ENCODE peak calls at places on chromosomes 2 and 18, in five cellular contexts. One of them, this sample, is unnamed.

GRCh38 chr18:37612941-37613340 is 47.3 kb upstream of the CELF4 start:
- DNase-seq in suprapubic skin: no peak
- DNase-seq in NB4: no peak
- DNase-seq in HCT116: no peak
- DNase-seq in ascending aorta: no peak
- DNase-seq in this sample: no peak

GRCh38 chr2:18253686-18254197 is 306.7 kb downstream of the RDH14 start:
- DNase-seq in suprapubic skin: no peak
- DNase-seq in NB4: no peak
- DNase-seq in HCT116: no peak
- DNase-seq in ascending aorta: no peak
- DNase-seq in this sample: no peak

GRCh38 chr2:238475571-238475970 is 48.8 kb downstream of the ASB1 start:
- DNase-seq in suprapubic skin: no peak
- DNase-seq in NB4: no peak
- DNase-seq in HCT116: no peak
- DNase-seq in ascending aorta: no peak
- DNase-seq in this sample: no peak

GRCh38 chr18:79583426-79583825 is 96.2 kb upstream of the CTDP1 start:
- DNase-seq in suprapubic skin: peak
- DNase-seq in NB4: no peak
- DNase-seq in HCT116: no peak
- DNase-seq in ascending aorta: no peak
- DNase-seq in this sample: no peak

GRCh38 chr2:119746836-119747235 is 12.9 kb upstream of the PTPN4 start:
- DNase-seq in suprapubic skin: no peak
- DNase-seq in NB4: no peak
- DNase-seq in HCT116: no peak
- DNase-seq in ascending aorta: no peak
- DNase-seq in this sample: no peak

GRCh38 chr18:2997846-2998599 is 14.9 kb downstream of the LPIN2 start:
- DNase-seq in suprapubic skin: no peak
- DNase-seq in NB4: no peak
- DNase-seq in HCT116: no peak
- DNase-seq in ascending aorta: no peak
- DNase-seq in this sample: no peak

GRCh38 chr18:76757343-76757742 is 65.0 kb upstream of the ZNF236 start:
- DNase-seq in suprapubic skin: no peak
- DNase-seq in NB4: no peak
- DNase-seq in HCT116: no peak
- DNase-seq in ascending aorta: no peak
- DNase-seq in this sample: no peak

GRCh38 chr18:9823805-9824473 is 61.8 kb upstream of the TXNDC2 start:
- DNase-seq in suprapubic skin: no peak
- DNase-seq in NB4: no peak
- DNase-seq in HCT116: no peak
- DNase-seq in ascending aorta: no peak
- DNase-seq in this sample: no peak

GRCh38 chr2:196983934-196984333 is 57.4 kb upstream of the PGAP1 start:
- DNase-seq in suprapubic skin: no peak
- DNase-seq in NB4: peak
- DNase-seq in HCT116: no peak
- DNase-seq in ascending aorta: no peak
- DNase-seq in this sample: no peak

GRCh38 chr18:45688834-45689233 is 35.1 kb upstream of the SLC14A1 start:
- DNase-seq in suprapubic skin: no peak
- DNase-seq in NB4: peak
- DNase-seq in HCT116: no peak
- DNase-seq in ascending aorta: no peak
- DNase-seq in this sample: no peak

GRCh38 chr2:63257473-63257872 is 206.8 kb downstream of the OTX1 start:
- DNase-seq in suprapubic skin: no peak
- DNase-seq in NB4: peak
- DNase-seq in HCT116: no peak
- DNase-seq in ascending aorta: no peak
- DNase-seq in this sample: peak

GRCh38 chr2:207226243-207226642 is 60.5 kb upstream of the KLF7 start:
- DNase-seq in suprapubic skin: no peak
- DNase-seq in NB4: no peak
- DNase-seq in HCT116: no peak
- DNase-seq in ascending aorta: no peak
- DNase-seq in this sample: no peak

GRCh38 chr2:12870692-12871091 is 154.0 kb downstream of the TRIB2 start:
- DNase-seq in suprapubic skin: no peak
- DNase-seq in NB4: no peak
- DNase-seq in HCT116: no peak
- DNase-seq in ascending aorta: no peak
- DNase-seq in this sample: no peak

GRCh38 chr2:174246944-174247381 is 1.4 kb downstream of the OLA1 start:
- DNase-seq in suprapubic skin: no peak
- DNase-seq in NB4: no peak
- DNase-seq in HCT116: no peak
- DNase-seq in ascending aorta: no peak
- DNase-seq in this sample: no peak

GRCh38 chr2:233408366-233409285 is 54.3 kb downstream of the DGKD start:
- DNase-seq in suprapubic skin: peak
- DNase-seq in NB4: no peak
- DNase-seq in HCT116: no peak
- DNase-seq in ascending aorta: no peak
- DNase-seq in this sample: no peak

GRCh38 chr2:15963977-15964670 is 23.8 kb downstream of the MYCN start:
- DNase-seq in suprapubic skin: no peak
- DNase-seq in NB4: no peak
- DNase-seq in HCT116: no peak
- DNase-seq in ascending aorta: no peak
- DNase-seq in this sample: no peak

GRCh38 chr2:9392895-9393757 is 30.2 kb downstream of the ITGB1BP1 start:
- DNase-seq in suprapubic skin: no peak
- DNase-seq in NB4: peak
- DNase-seq in HCT116: no peak
- DNase-seq in ascending aorta: no peak
- DNase-seq in this sample: no peak

GRCh38 chr18:23450022-23450421 is 3.1 kb upstream of the RIOK3 start:
- DNase-seq in suprapubic skin: no peak
- DNase-seq in NB4: no peak
- DNase-seq in HCT116: no peak
- DNase-seq in ascending aorta: no peak
- DNase-seq in this sample: no peak

GRCh38 chr2:167783266-167784070 is 463.9 kb downstream of the STK39 start:
- DNase-seq in suprapubic skin: no peak
- DNase-seq in NB4: no peak
- DNase-seq in HCT116: no peak
- DNase-seq in ascending aorta: no peak
- DNase-seq in this sample: no peak

GRCh38 chr2:219000569-219000960 is 7.3 kb upstream of the CRYBA2 start:
- DNase-seq in suprapubic skin: no peak
- DNase-seq in NB4: no peak
- DNase-seq in HCT116: no peak
- DNase-seq in ascending aorta: no peak
- DNase-seq in this sample: no peak

GRCh38 chr2:151261240-151261976 is at the start of gene RBM43:
- DNase-seq in suprapubic skin: peak
- DNase-seq in NB4: peak
- DNase-seq in HCT116: peak
- DNase-seq in ascending aorta: peak
- DNase-seq in this sample: peak
- TF ChIP-seq CTCF in suprapubic skin: no peak
- TF ChIP-seq CTCF in NB4: no peak
- TF ChIP-seq CTCF in HCT116: no peak
- TF ChIP-seq CTCF in ascending aorta: no peak
- TF ChIP-seq CTCF in this sample: no peak

GRCh38 chr2:68737717-68738116 is 3.1 kb downstream of the ARHGAP25 start:
- DNase-seq in suprapubic skin: no peak
- DNase-seq in NB4: peak
- DNase-seq in HCT116: no peak
- DNase-seq in ascending aorta: no peak
- DNase-seq in this sample: peak
- TF ChIP-seq CTCF in suprapubic skin: no peak
- TF ChIP-seq CTCF in NB4: no peak
- TF ChIP-seq CTCF in HCT116: no peak
- TF ChIP-seq CTCF in ascending aorta: no peak
- TF ChIP-seq CTCF in this sample: no peak

DNA sequence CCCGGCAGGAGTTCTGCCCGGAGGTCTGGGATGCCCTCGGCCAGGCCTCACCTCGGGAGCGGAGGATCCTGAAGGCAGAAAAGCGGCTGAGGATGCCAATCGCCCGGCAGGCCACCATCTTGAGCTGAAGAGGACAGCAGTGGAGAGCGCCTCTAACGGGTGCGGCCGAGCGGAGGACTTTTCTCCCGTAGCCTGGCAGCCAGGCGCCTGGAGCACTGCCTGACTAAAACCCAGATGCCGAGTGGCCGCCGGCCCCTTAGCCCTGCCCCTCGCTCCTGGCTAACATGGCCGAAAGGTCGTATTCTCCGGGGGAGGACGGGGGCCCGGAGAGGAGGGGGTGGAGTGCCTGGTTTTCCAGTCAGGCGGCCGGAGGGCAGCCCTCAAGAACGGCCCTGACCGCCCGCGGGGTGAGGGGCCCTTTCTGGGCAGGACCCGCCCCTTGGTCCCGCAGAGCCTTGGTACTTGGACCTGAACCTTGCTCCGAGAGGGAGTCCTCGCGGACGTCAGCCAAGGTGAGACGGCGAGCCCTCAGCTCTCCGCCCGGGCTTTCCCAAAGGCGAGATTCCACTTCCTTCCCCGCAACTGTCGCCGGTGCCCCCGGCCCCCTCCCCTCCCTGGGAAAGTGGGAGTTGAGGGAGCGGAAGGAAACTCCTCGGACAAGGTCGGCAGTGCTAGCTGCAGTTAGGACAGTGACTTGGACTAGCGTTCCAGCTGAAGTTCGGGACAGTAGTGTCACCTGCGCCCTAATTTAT is at the start of the genes HADHA and HADHB:
- DNase-seq in suprapubic skin: peak
- DNase-seq in NB4: peak
- DNase-seq in HCT116: peak
- DNase-seq in ascending aorta: peak
- DNase-seq in this sample: peak
- TF ChIP-seq CTCF in suprapubic skin: no peak
- TF ChIP-seq CTCF in NB4: peak
- TF ChIP-seq CTCF in HCT116: peak
- TF ChIP-seq CTCF in ascending aorta: peak
- TF ChIP-seq CTCF in this sample: peak

DNA sequence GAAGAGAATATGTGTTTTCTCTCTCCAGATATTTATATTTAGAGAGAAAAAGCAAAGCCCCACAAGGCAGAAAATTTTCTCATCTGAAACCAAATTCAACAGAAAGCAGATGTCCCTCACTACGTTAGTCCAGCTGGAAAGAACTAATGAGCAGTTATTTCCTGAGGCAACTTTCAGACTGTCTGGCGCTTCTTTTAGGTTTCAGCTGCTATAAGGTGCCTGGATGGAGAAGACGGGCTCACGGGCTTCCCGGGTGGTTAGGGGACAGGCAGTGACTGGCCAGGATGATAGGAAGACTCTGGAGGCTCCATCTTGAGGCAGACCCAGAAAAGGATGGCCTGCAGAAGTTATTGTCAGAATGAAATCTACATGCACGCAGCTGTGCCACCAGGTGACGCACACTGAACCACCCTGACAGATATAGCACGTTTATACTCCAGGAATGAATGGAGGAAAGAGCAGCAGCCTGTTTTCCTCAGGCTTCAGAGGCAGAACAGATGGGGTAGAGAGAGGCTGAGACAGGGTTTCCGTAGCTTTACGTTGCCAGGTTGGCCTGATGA is 50.7 kb downstream of the MRPL35 start:
- DNase-seq in suprapubic skin: no peak
- DNase-seq in NB4: no peak
- DNase-seq in HCT116: no peak
- DNase-seq in ascending aorta: no peak
- DNase-seq in this sample: no peak
- TF ChIP-seq CTCF in suprapubic skin: no peak
- TF ChIP-seq CTCF in NB4: no peak
- TF ChIP-seq CTCF in HCT116: no peak
- TF ChIP-seq CTCF in ascending aorta: peak
- TF ChIP-seq CTCF in this sample: peak

GRCh38 chr2:166451451-166451850 is 42.6 kb downstream of the SCN7A start:
- DNase-seq in suprapubic skin: no peak
- DNase-seq in NB4: no peak
- DNase-seq in HCT116: no peak
- DNase-seq in ascending aorta: no peak
- DNase-seq in this sample: no peak
- TF ChIP-seq CTCF in suprapubic skin: no peak
- TF ChIP-seq CTCF in NB4: no peak
- TF ChIP-seq CTCF in HCT116: no peak
- TF ChIP-seq CTCF in ascending aorta: no peak
- TF ChIP-seq CTCF in this sample: no peak

GRCh38 chr18:68399721-68400120 is 315.2 kb downstream of the TMX3 start:
- DNase-seq in suprapubic skin: no peak
- DNase-seq in NB4: no peak
- DNase-seq in HCT116: no peak
- DNase-seq in ascending aorta: no peak
- DNase-seq in this sample: no peak

GRCh38 chr18:68391801-68392200 is 323.1 kb downstream of the TMX3 start:
- DNase-seq in suprapubic skin: no peak
- DNase-seq in NB4: no peak
- DNase-seq in HCT116: no peak
- DNase-seq in ascending aorta: no peak
- DNase-seq in this sample: no peak

GRCh38 chr18:68397241-68398035 is 317.5 kb downstream of the TMX3 start:
- DNase-seq in suprapubic skin: no peak
- DNase-seq in NB4: no peak
- DNase-seq in HCT116: no peak
- DNase-seq in ascending aorta: no peak
- DNase-seq in this sample: no peak

DNA sequence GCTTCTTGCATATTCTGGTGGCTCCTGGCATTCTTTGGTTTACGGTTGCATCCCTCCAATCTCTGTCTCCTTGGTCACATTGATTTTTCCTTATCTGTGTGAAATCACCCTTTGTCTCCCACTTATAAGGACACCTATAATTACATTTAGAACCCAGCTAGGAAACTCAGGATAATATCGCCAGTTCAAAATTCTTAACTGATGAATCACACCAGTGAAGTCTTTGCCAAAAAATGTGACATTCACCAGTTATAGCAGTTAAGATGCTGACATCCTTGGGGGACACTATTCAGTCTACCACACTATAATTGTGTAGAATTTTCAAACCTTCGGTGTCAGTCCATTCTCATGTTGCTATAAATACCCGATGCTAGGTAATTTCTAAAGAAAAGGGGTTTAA is 320.2 kb downstream of the TMX3 start:
- DNase-seq in suprapubic skin: no peak
- DNase-seq in NB4: no peak
- DNase-seq in HCT116: no peak
- DNase-seq in ascending aorta: no peak
- DNase-seq in this sample: no peak
- TF ChIP-seq CTCF in suprapubic skin: no peak
- TF ChIP-seq CTCF in NB4: no peak
- TF ChIP-seq CTCF in HCT116: no peak
- TF ChIP-seq CTCF in ascending aorta: no peak
- TF ChIP-seq CTCF in this sample: no peak

DNA sequence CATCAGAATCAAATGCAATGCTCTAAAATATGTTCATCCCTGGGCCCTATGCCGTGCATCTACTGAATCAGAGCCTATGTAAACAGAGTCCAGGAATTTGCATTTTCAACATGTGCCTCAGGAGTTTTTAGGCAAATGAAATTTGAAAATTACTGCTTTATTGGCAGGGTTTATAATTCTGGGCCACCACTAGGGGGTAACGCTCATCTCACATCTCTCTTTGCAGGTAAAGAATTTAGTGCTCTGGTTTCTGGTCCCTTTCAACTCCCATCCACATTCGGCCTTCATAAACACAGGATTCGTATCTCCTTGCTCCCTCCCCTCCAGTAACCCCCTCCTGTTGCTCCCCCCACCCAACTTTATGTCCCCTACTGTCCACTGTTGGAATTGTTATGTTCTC is 49.3 kb downstream of the LYPD6B start:
- DNase-seq in suprapubic skin: no peak
- DNase-seq in NB4: peak
- DNase-seq in HCT116: no peak
- DNase-seq in ascending aorta: no peak
- DNase-seq in this sample: no peak
- TF ChIP-seq CTCF in suprapubic skin: no peak
- TF ChIP-seq CTCF in NB4: peak
- TF ChIP-seq CTCF in HCT116: peak
- TF ChIP-seq CTCF in ascending aorta: no peak
- TF ChIP-seq CTCF in this sample: peak

This sample was measured in GM12864.